ENCODE peak calls at places on chromosomes 16 and 17, in nine cellular contexts. I is EL, G is epithelial cell of esophagus, X is NT2/D1, R is HuH-7.5, B is amygdala, M is AG10803, J is esophagus muscularis mucosa, V is heart right ventricle. P is an unnamed sample.

GRCh38 chr16:66576306-66576705 is 3.0 kb upstream of the CMTM2 start:
- DNase-seq in I (no peak), B (no peak), X (no peak), V (no peak), J (no peak), R (no peak), M (peak), G (no peak), P (no peak)

GRCh38 chr17:81909966-81910839 is 996 bp downstream of the PCYT2 start:
- DNase-seq in R (peak), V (no peak), B (no peak), M (no peak), G (no peak), I (peak), X (no peak), J (no peak), P (no peak)

GRCh38 chr16:81625544-81626152 is 153.4 kb upstream of the PLCG2 start:
- DNase-seq in V (peak), X (no peak), G (peak), R (no peak), I (peak), B (peak), J (no peak), M (peak), P (peak)

GRCh38 chr17:75003957-75004355 is 8.5 kb upstream of the MRPL58 start:
- DNase-seq in V (no peak), X (no peak), M (no peak), J (no peak), G (no peak), I (no peak), B (no peak), R (no peak), P (no peak)

GRCh38 chr17:70374496-70374895 is 205.2 kb downstream of the KCNJ2 start:
- DNase-seq in B (no peak), G (no peak), J (no peak), M (no peak), R (no peak), I (no peak), V (no peak), X (no peak), P (no peak)

GRCh38 chr17:82830249-82830661 is 9.6 kb downstream of the ZNF750 start:
- DNase-seq in R (no peak), J (no peak), I (no peak), M (no peak), X (no peak), G (no peak), V (peak), B (no peak), P (peak)

GRCh38 chr16:27698266-27698665 is 148.3 kb downstream of the KATNIP start:
- DNase-seq in X (peak), R (peak), B (no peak), V (no peak), M (no peak), G (no peak), J (no peak), I (no peak), P (no peak)

GRCh38 chr16:47519996-47520679 is 59.0 kb downstream of the PHKB start:
- DNase-seq in X (no peak), J (no peak), B (no peak), R (no peak), I (no peak), M (no peak), G (peak), V (no peak), P (no peak)

GRCh38 chr17:72476134-72476533 is 355.3 kb downstream of the SOX9 start:
- DNase-seq in J (no peak), V (no peak), B (no peak), G (no peak), I (no peak), R (no peak), X (no peak), M (no peak), P (no peak)

GRCh38 chr17:48894886-48895285 is 2.3 kb downstream of the ATP5MC1 start:
- DNase-seq in I (no peak), J (no peak), R (no peak), X (no peak), V (no peak), B (no peak), G (no peak), M (no peak), P (no peak)

GRCh38 chr16:88449267-88449561 is 3.9 kb upstream of the ZFPM1 start:
- DNase-seq in J (no peak), X (no peak), G (no peak), I (no peak), V (no peak), B (no peak), R (no peak), M (no peak), P (no peak)

GRCh38 chr16:87657621-87658192 is 55.4 kb downstream of the JPH3 start:
- DNase-seq in R (no peak), X (peak), J (no peak), V (no peak), I (peak), G (peak), B (no peak), M (no peak), P (no peak)

GRCh38 chr17:80891096-80892018 is 100.3 kb upstream of the CHMP6 start:
- DNase-seq in M (peak), G (peak), I (peak), J (no peak), V (no peak), R (no peak), X (no peak), B (no peak), P (no peak)

GRCh38 chr17:75589017-75589918 is 1.7 kb downstream of the MYO15B start:
- DNase-seq in B (peak), M (peak), V (peak), X (peak), J (peak), I (peak), G (peak), R (peak), P (peak)

GRCh38 chr17:81976332-81977210 is 858 bp upstream of the ASPSCR1 start:
- DNase-seq in V (no peak), J (no peak), I (no peak), B (no peak), M (no peak), X (no peak), R (no peak), G (peak), P (peak)

GRCh38 chr17:973053-973452 is 6.5 kb downstream of the NXN start:
- DNase-seq in B (no peak), V (no peak), J (no peak), I (no peak), R (no peak), M (no peak), G (peak), X (no peak), P (no peak)

GRCh38 chr16:78372302-78372701 is 272.8 kb downstream of the WWOX start:
- DNase-seq in I (no peak), M (no peak), V (no peak), B (no peak), J (no peak), R (no peak), G (no peak), X (peak), P (no peak)

GRCh38 chr17:42521036-42521435 is 15.0 kb upstream of the NAGLU start:
- DNase-seq in V (no peak), B (no peak), I (peak), X (no peak), R (no peak), M (peak), J (no peak), G (no peak), P (no peak)

GRCh38 chr16:10126686-10127085 is 55.5 kb downstream of the GRIN2A start:
- DNase-seq in R (no peak), I (peak), M (peak), G (no peak), V (no peak), X (no peak), B (peak), J (no peak), P (peak)

GRCh38 chr16:50525716-50526115 is 22.5 kb upstream of the NKD1 start:
- DNase-seq in R (no peak), V (no peak), J (peak), M (no peak), X (no peak), I (no peak), B (no peak), G (no peak), P (no peak)

GRCh38 chr17:10875984-10876555 is 38.2 kb upstream of the PIRT start:
- DNase-seq in B (peak), G (peak), I (peak), M (peak), J (no peak), V (peak), R (no peak), X (peak), P (peak)

GRCh38 chr17:17035920-17036319 is 6.3 kb upstream of the MPRIP start:
- DNase-seq in M (no peak), R (no peak), G (no peak), J (no peak), X (no peak), I (no peak), V (no peak), B (no peak), P (no peak)